ENCODE peak calls at places on chromosomes 13 and 19, in six cellular contexts. I is CD8-positive, alpha-beta T cell; O is cardiac fibroblast; L is fibroblast of the aortic adventitia; P is astrocyte of the spinal cord; S is neuronal stem cell. J is an unnamed sample.

GRCh38 chr19:4523306-4524110 is 5.2 kb upstream of the PLIN4 start:
- DNase-seq in P (no peak), S (no peak), L (peak), O (peak), I (no peak), J (no peak)

GRCh38 chr19:33186835-33187540 is 7.1 kb upstream of the LRP3 start:
- DNase-seq in I (no peak), P (no peak), L (no peak), O (no peak), S (no peak), J (no peak)

GRCh38 chr19:3931041-3931440 is 1.8 kb upstream of the NMRK2 start:
- DNase-seq in S (no peak), I (no peak), P (no peak), L (no peak), O (no peak), J (no peak)

GRCh38 chr13:29993716-29994488 is 143.5 kb upstream of the UBL3 start:
- DNase-seq in L (peak), I (no peak), P (peak), O (peak), S (no peak), J (no peak)

GRCh38 chr19:13987101-13987890 is 18.8 kb downstream of the RFX1 start:
- DNase-seq in O (no peak), S (no peak), I (no peak), L (no peak), P (no peak), J (no peak)

GRCh38 chr13:49367640-49368431 is 76.0 kb downstream of the CAB39L start:
- DNase-seq in P (no peak), O (no peak), S (peak), L (peak), I (no peak), J (peak)

GRCh38 chr19:48501446-48501960 is 10.1 kb downstream of the LMTK3 start:
- DNase-seq in L (no peak), S (no peak), O (no peak), P (no peak), I (no peak), J (no peak)

GRCh38 chr13:55999709-56000108 is 1141.0 kb upstream of the PRR20A start:
- DNase-seq in I (no peak), S (no peak), P (no peak), L (no peak), O (no peak), J (no peak)

GRCh38 chr13:109180905-109181425 is 551.6 kb downstream of the MYO16 start:
- DNase-seq in S (no peak), L (peak), I (no peak), O (peak), P (peak), J (peak)

GRCh38 chr19:1451916-1452801 is 2.2 kb downstream of the APC2 start:
- DNase-seq in L (no peak), I (no peak), S (no peak), O (no peak), P (no peak), J (no peak)

GRCh38 chr13:100108913-100109507 is 20.1 kb downstream of the PCCA start:
- DNase-seq in L (peak), S (no peak), I (no peak), P (no peak), O (peak), J (no peak)

GRCh38 chr19:49690656-49691242 is at the start of gene CPT1C:
- DNase-seq in L (peak), S (peak), O (peak), P (peak), I (peak), J (peak)

GRCh38 chr13:41588899-41589298 is 131.5 kb downstream of the RGCC start:
- DNase-seq in S (no peak), L (peak), P (peak), O (peak), I (no peak), J (peak)

GRCh38 chr13:94657167-94657566 is 55.2 kb downstream of the SOX21 start:
- DNase-seq in I (no peak), S (no peak), L (no peak), O (peak), P (no peak), J (no peak)

GRCh38 chr13:109856350-109856749 is 70.0 kb upstream of the IRS2 start:
- DNase-seq in P (no peak), S (no peak), I (no peak), L (no peak), O (no peak), J (no peak)

GRCh38 chr19:40778865-40779284 is 828 bp downstream of the RAB4B start:
- DNase-seq in P (no peak), S (no peak), I (no peak), O (peak), L (no peak), J (no peak)

GRCh38 chr13:74090869-74091605 is 43.2 kb downstream of the KLF12 start:
- DNase-seq in I (no peak), P (no peak), O (no peak), L (no peak), S (no peak), J (no peak)

GRCh38 chr19:2514981-2515518 is 39.1 kb downstream of the GADD45B start:
- DNase-seq in I (no peak), L (no peak), S (no peak), O (no peak), P (no peak), J (no peak)

GRCh38 chr19:16527971-16528521 is 14.2 kb downstream of the CHERP start:
- DNase-seq in I (peak), S (no peak), O (peak), L (no peak), P (no peak), J (no peak)

GRCh38 chr13:48902421-48902820 is 73.3 kb upstream of the FNDC3A start:
- DNase-seq in I (no peak), S (peak), L (peak), P (no peak), O (peak), J (no peak)

GRCh38 chr13:99522288-99522687 is 21.0 kb downstream of the TM9SF2 start:
- DNase-seq in O (peak), P (no peak), L (peak), S (no peak), I (no peak), J (no peak)

GRCh38 chr13:98927954-98928927 is 49.6 kb downstream of the DOCK9 start:
- DNase-seq in O (peak), L (peak), I (no peak), P (peak), S (no peak), J (no peak)

GRCh38 chr19:7722231-7722651 is 9.7 kb downstream of the CLEC4G start:
- DNase-seq in S (no peak), L (no peak), I (no peak), O (no peak), P (no peak), J (no peak)

GRCh38 chr13:110716235-110716505 is 2.7 kb downstream of the ING1 start:
- DNase-seq in L (peak), P (peak), O (peak), S (no peak), I (no peak), J (no peak)

GRCh38 chr13:110107568-110108347 is 199.2 kb downstream of the COL4A1 start:
- DNase-seq in P (no peak), L (no peak), I (no peak), S (no peak), O (peak), J (no peak)

GRCh38 chr13:32031025-32031814 is at the start of gene FRY:
- DNase-seq in O (peak), L (peak), P (peak), I (peak), S (peak), J (no peak)

GRCh38 chr13:53004605-53005004 is 24.0 kb upstream of the OLFM4 start:
- DNase-seq in P (no peak), L (no peak), I (no peak), O (no peak), S (no peak), J (no peak)

GRCh38 chr19:47422417-47423163 is 3.3 kb upstream of the MEIS3 start:
- DNase-seq in I (no peak), P (no peak), S (no peak), O (no peak), L (no peak), J (no peak)

GRCh38 chr13:84843368-84843767 is 955.9 kb downstream of the SLITRK6 start:
- DNase-seq in P (no peak), L (no peak), O (no peak), S (no peak), I (no peak), J (no peak)

GRCh38 chr19:32363175-32363574 is 17.8 kb downstream of the ZNF507 start:
- DNase-seq in S (no peak), O (peak), P (no peak), L (no peak), I (no peak), J (no peak)

GRCh38 chr19:50921391-50922315 is 10.5 kb upstream of the KLK4 start:
- DNase-seq in L (peak), S (peak), I (no peak), O (no peak), P (no peak), J (no peak)

GRCh38 chr13:112392719-112393118 is 16.6 kb downstream of the SPACA7 start:
- DNase-seq in I (no peak), S (no peak), O (no peak), P (no peak), L (no peak), J (no peak)

GRCh38 chr13:48233886-48234488 is 981 bp downstream of the ITM2B start:
- DNase-seq in S (no peak), I (no peak), O (peak), P (peak), L (peak), J (peak)

GRCh38 chr13:43363156-43363918 is 340.0 kb downstream of the DNAJC15 start:
- DNase-seq in I (no peak), L (peak), O (peak), S (no peak), P (peak), J (peak)

GRCh38 chr19:58558066-58558622 is at the start of gene UBE2M:
- DNase-seq in I (no peak), O (peak), S (no peak), L (peak), P (peak), J (no peak)

GRCh38 chr13:102881819-102882686 is 36.2 kb downstream of the ERCC5 start:
- DNase-seq in I (no peak), S (no peak), P (no peak), O (no peak), L (no peak), J (no peak)

GRCh38 chr19:50167314-50167721 is 4.2 kb upstream of the IZUMO2 start:
- DNase-seq in L (no peak), I (no peak), S (peak), P (no peak), O (no peak), J (no peak)

GRCh38 chr19:18373407-18373891 is 12.5 kb upstream of the GDF15 start:
- DNase-seq in S (no peak), L (no peak), I (no peak), P (no peak), O (no peak), J (no peak)

GRCh38 chr19:18377026-18377425 is 8.9 kb upstream of the GDF15 start:
- DNase-seq in S (no peak), L (no peak), I (no peak), O (no peak), P (no peak), J (no peak)

GRCh38 chr19:18368504-18369222 is 17.3 kb upstream of the GDF15 start:
- DNase-seq in S (no peak), P (no peak), L (no peak), I (no peak), O (no peak), J (no peak)

DNA sequence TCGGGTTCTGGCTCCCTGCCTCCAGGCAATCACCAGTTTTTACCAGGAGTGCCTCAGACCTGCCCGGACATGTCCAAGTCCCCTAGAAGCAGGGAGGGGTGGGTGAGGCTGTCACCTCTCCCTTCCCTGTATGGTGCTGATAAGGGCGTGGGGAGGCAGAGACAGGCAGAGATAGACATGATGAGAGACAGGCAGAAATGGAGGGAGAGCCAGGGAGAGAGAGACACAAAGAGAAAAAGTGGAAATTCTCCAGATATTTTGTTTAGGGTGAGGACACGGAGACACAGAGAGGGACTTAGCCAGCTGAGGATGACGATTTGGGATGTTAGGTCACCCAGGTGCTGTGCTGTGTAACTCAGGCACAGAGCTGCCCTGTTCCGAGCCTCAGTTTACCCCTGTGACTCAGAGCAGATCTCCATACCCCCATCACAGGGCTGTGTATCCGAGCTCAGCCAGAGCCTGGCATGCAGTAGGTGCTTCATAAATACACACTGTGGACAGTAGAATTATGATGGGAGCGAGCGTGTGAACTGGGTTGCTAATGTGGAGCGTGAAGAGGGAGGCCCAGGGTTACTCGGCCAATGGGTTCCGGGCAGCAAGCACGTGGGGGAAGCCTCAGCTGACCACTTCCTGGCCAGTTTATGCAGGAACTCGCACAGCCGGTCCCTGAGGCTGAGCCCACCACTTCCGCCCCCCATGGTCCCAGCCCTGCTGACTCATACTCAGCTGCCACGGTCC is 11.9 kb upstream of the GDF15 start:
- DNase-seq in L (peak), P (peak), I (peak), O (peak), S (no peak), J (peak)
- H3K4me3 ChIP-seq in L (no peak), P (no peak), I (no peak), O (no peak), S (no peak), J (no peak)

GRCh38 chr19:43527860-43528622 is 1.0 kb upstream of the ETHE1 start:
- DNase-seq in I (no peak), S (no peak), L (peak), P (no peak), O (peak), J (no peak)
- H3K4me3 ChIP-seq in I (no peak), S (no peak), L (peak), P (no peak), O (no peak), J (no peak)

DNA sequence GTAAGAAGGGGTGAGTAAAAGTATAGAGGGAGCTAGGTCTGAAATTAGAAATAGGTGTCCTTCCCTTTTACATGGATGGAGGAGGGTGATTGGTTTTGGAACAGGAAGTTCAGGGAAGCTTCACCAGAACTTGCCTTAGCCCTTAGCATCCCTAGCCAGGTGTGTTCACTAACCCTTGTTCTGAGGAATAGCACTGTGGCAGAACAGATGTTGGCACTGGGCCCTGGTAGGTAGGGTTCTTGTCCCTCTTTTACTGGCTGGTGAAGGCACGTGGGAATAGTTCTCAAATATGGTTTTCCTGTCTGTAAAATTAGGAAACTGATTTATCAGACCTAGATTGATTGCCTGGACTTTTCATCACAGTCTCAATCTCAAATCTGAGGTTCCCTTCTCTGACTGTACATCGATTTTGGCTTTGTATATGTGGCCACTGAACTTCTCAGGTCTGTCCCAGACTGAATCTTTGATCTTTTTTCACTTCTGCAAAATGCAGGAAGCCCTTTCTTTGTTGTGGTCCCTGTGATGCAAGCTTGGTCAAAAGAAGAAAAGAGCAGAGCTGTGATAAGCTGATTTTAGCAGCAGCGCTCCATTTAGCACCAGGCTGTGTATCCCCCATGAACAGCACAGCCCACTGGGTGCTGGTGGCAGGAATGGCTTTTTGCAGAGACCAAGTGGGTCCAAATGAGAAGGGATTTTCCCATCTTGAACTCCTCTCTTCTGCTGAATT is 86.2 kb upstream of the HTR2A start:
- DNase-seq in I (no peak), L (no peak), P (no peak), S (no peak), O (no peak), J (no peak)
- H3K4me3 ChIP-seq in I (no peak), L (no peak), P (no peak), S (no peak), O (no peak), J (no peak)

GRCh38 chr13:86681223-86681622 is 882.0 kb upstream of the SLITRK6 start:
- DNase-seq in L (no peak), P (no peak), O (no peak), S (no peak), I (no peak), J (no peak)
- H3K4me3 ChIP-seq in L (no peak), P (no peak), O (no peak), S (no peak), I (no peak), J (no peak)

DNA sequence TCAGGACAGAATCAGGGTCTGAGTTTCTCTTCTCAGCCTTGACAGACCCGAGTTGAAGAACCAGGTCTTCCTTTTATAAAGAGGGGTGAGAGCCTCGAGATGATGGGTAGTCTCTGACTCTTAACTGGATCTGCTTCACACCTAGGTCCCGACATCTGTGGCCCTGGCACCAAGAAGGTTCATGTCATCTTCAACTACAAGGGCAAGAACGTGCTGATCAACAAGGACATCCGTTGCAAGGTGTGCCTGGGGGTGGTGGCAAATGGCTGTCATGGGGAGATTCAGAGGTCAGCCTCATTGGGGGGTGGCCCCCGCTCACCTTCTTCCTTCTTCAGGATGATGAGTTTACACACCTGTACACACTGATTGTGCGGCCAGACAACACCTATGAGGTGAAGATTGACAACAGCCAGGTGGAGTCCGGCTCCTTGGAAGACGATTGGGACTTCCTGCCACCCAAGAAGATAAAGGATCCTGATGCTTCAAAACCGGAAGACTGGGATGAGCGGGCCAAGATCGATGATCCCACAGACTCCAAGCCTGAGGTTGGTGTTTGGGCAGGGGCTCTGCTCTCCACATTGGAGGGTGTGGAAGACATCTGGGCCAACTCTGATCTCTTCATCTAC is 1.6 kb downstream of the CALR start:
- DNase-seq in I (no peak), S (no peak), L (no peak), O (no peak), P (no peak), J (no peak)
- H3K4me3 ChIP-seq in I (peak), S (peak), L (peak), O (peak), P (peak), J (peak)

GRCh38 chr13:27919934-27920676 is at the start of gene PDX1:
- DNase-seq in P (no peak), L (no peak), S (peak), I (no peak), O (no peak), J (no peak)

GRCh38 chr13:27918041-27918917 is 1.5 kb upstream of the PDX1 start:
- DNase-seq in O (no peak), I (no peak), P (no peak), S (peak), L (no peak), J (no peak)

GRCh38 chr13:27920677-27921420 is 1.0 kb downstream of the PDX1 start:
- DNase-seq in P (no peak), I (no peak), S (peak), O (no peak), L (peak), J (no peak)

GRCh38 chr13:27918918-27919255 is 913 bp upstream of the PDX1 start:
- DNase-seq in L (no peak), I (no peak), P (no peak), S (peak), O (no peak), J (no peak)

DNA sequence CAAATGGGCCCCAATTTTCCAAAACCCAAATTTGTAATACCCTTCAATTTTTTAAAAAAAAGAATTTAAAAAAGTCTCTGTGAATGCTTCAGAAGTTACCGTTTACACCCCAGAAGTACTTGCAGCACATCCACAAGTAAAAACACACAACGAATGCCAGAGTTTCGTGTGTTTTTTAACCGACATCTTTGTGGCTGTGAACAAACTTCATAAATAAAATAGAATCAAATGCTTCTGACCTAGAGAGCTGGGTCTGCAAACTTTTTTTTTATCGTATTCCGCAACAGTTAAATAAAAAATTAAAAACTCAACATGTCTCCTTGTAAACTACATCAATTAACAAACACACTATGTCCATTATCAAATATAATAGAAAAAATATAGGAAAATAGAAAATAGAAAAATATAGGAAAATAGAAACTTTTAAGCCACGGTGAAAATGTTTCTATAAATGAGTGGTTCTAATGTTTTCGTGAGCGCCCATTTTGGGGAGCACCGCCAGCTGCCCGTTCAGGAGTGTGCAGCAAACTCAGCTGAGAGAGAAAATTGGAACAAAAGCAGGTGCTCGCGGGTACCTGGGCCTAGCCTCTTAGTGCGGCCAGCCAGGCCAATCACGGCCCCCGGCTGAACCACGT is 384 bp upstream of the PDX1 start:
- DNase-seq in L (no peak), O (no peak), I (no peak), S (no peak), P (peak), J (no peak)
- H3K4me3 ChIP-seq in L (no peak), O (no peak), I (no peak), S (no peak), P (no peak), J (no peak)

J was measured in astrocyte of the cerebellum.